ENCODE peak calls at places on chromosome 1, in five cellular contexts. A is psoas muscle, P is HFFc6, T is iPS-NIHi11, K is AG09319. N is an unnamed sample.

GRCh38 chr1:170155055-170155454 is 9.3 kb downstream of the NTMT2 start:
- DNase-seq in A (no peak), P (no peak), T (no peak), K (no peak), N (no peak)

GRCh38 chr1:38558476-38559179 is 300.9 kb downstream of the RRAGC start:
- DNase-seq in A (no peak), P (no peak), T (peak), K (no peak), N (no peak)

GRCh38 chr1:39379187-39379586 is 112.2 kb upstream of the BMP8A start:
- DNase-seq in A (no peak), P (no peak), T (no peak), K (no peak), N (no peak)

GRCh38 chr1:63732666-63733065 is 41.2 kb upstream of the ROR1 start:
- DNase-seq in A (no peak), P (peak), T (no peak), K (no peak), N (no peak)

GRCh38 chr1:33244143-33244808 is 12.0 kb upstream of the ZNF362 start:
- DNase-seq in A (no peak), P (peak), T (no peak), K (no peak), N (no peak)

GRCh38 chr1:215273838-215274516 is 191.4 kb downstream of the KCNK2 start:
- DNase-seq in A (no peak), P (peak), T (no peak), K (no peak), N (no peak)

GRCh38 chr1:18288609-18289219 is 181.1 kb downstream of the IGSF21 start:
- DNase-seq in A (no peak), P (no peak), T (no peak), K (no peak), N (no peak)

GRCh38 chr1:183227963-183228649 is 42.0 kb downstream of the LAMC2 start:
- DNase-seq in A (peak), P (peak), T (peak), K (no peak), N (no peak)

GRCh38 chr1:17192394-17193221 is 12.3 kb upstream of the PADI1 start:
- DNase-seq in A (no peak), P (no peak), T (peak), K (no peak), N (no peak)

GRCh38 chr1:31712625-31713024 is 8.8 kb upstream of the COL16A1 start:
- DNase-seq in A (peak), P (peak), T (no peak), K (no peak), N (no peak)

GRCh38 chr1:82875170-82875569 is 1074.4 kb downstream of the ADGRL2 start:
- DNase-seq in A (no peak), P (no peak), T (no peak), K (no peak), N (no peak)

GRCh38 chr1:239997515-239998311 is 94.0 kb upstream of the FMN2 start:
- DNase-seq in A (no peak), P (no peak), T (peak), K (no peak), N (no peak)

GRCh38 chr1:23862640-23863039 is 5.5 kb downstream of the FUCA1 start:
- DNase-seq in A (no peak), P (no peak), T (no peak), K (no peak), N (no peak)

GRCh38 chr1:89279011-89279466 is 6.4 kb upstream of the GBP5 start:
- DNase-seq in A (no peak), P (no peak), T (no peak), K (no peak), N (no peak)

GRCh38 chr1:218374401-218374848 is 29.3 kb downstream of the TGFB2 start:
- DNase-seq in A (no peak), P (no peak), T (no peak), K (no peak), N (no peak)

GRCh38 chr1:150549496-150550221 is 451 bp downstream of the ADAMTSL4 start:
- DNase-seq in A (peak), P (no peak), T (peak), K (no peak), N (no peak)

GRCh38 chr1:48530727-48531351 is 58.8 kb upstream of the SPATA6 start:
- DNase-seq in A (no peak), P (no peak), T (peak), K (no peak), N (no peak)

GRCh38 chr1:182003953-182004586 is 57.4 kb downstream of the ZNF648 start:
- DNase-seq in A (peak), P (no peak), T (no peak), K (no peak), N (no peak)

GRCh38 chr1:234188454-234188792 is 184.8 kb upstream of the COA6 start:
- DNase-seq in A (no peak), P (no peak), T (no peak), K (no peak), N (no peak)

GRCh38 chr1:220370041-220370700 is 97.9 kb upstream of the RAB3GAP2 start:
- DNase-seq in A (peak), P (peak), T (peak), K (peak), N (no peak)

GRCh38 chr1:151342562-151342961 is 4.5 kb downstream of the RFX5 start:
- DNase-seq in A (no peak), P (no peak), T (no peak), K (no peak), N (no peak)

GRCh38 chr1:153572569-153573015 is 6.9 kb upstream of the S100A2 start:
- DNase-seq in A (peak), P (peak), T (peak), K (peak), N (peak)

GRCh38 chr1:94597701-94598100 is 56.1 kb upstream of the F3 start:
- DNase-seq in A (no peak), P (peak), T (no peak), K (no peak), N (no peak)

GRCh38 chr1:51973587-51974474 is 16.7 kb downstream of the RAB3B start:
- DNase-seq in A (no peak), P (peak), T (no peak), K (no peak), N (no peak)

GRCh38 chr1:7406641-7407546 is 364.2 kb upstream of the VAMP3 start:
- DNase-seq in A (no peak), P (no peak), T (no peak), K (no peak), N (peak)

GRCh38 chr1:178862864-178863263 is 8.0 kb downstream of the ANGPTL1 start:
- DNase-seq in A (no peak), P (no peak), T (no peak), K (no peak), N (no peak)

GRCh38 chr1:17470021-17470799 is 30.7 kb upstream of the RCC2 start:
- DNase-seq in A (no peak), P (no peak), T (peak), K (no peak), N (no peak)

GRCh38 chr1:156591181-156591431 is 470 bp upstream of the NAXE start:
- DNase-seq in A (no peak), P (no peak), T (no peak), K (no peak), N (no peak)

GRCh38 chr1:216566809-216567208 is 143.6 kb upstream of the USH2A start:
- DNase-seq in A (no peak), P (peak), T (no peak), K (no peak), N (no peak)

GRCh38 chr1:173052681-173053196 is 2.0 kb upstream of the TNFSF18 start:
- DNase-seq in A (no peak), P (no peak), T (no peak), K (no peak), N (no peak)

GRCh38 chr1:22503721-22504410 is 52.2 kb downstream of the ZBTB40 start:
- DNase-seq in A (no peak), P (peak), T (no peak), K (peak), N (no peak)

GRCh38 chr1:26597629-26598039 is 68.1 kb downstream of the RPS6KA1 start:
- DNase-seq in A (no peak), P (peak), T (peak), K (no peak), N (no peak)

GRCh38 chr1:225481738-225482137 is 53.9 kb upstream of the LBR start:
- DNase-seq in A (no peak), P (no peak), T (no peak), K (no peak), N (peak)

GRCh38 chr1:80919426-80919825 is 881.3 kb upstream of the ADGRL2 start:
- DNase-seq in A (no peak), P (no peak), T (no peak), K (no peak), N (peak)

GRCh38 chr1:43835141-43836021 is 98.2 kb upstream of the ARTN start:
- DNase-seq in A (peak), P (peak), T (peak), K (peak), N (no peak)

GRCh38 chr1:226690460-226690982 is 48.6 kb downstream of the ITPKB start:
- DNase-seq in A (no peak), P (no peak), T (no peak), K (no peak), N (peak)

GRCh38 chr1:94739521-94740061 is 80.6 kb upstream of the SLC44A3 start:
- DNase-seq in A (peak), P (peak), T (no peak), K (no peak), N (no peak)

GRCh38 chr1:192603218-192603787 is 27.7 kb downstream of the RGS1 start:
- DNase-seq in A (no peak), P (no peak), T (no peak), K (no peak), N (no peak)

GRCh38 chr1:26210471-26210870 is 20.1 kb downstream of the CATSPER4 start:
- DNase-seq in A (no peak), P (no peak), T (no peak), K (no peak), N (no peak)